ENCODE peak calls at places on chromosome 6, in four cellular contexts. H is lower lobe of right lung, O is fibroblast of mammary gland, Z is suprapubic skin. D is an unnamed sample.

GRCh38 chr6:75334266-75335040 is 49.9 kb upstream of the TMEM30A start:
- DNase-seq in Z (no peak), O (peak; percentile 95), H (no peak), D (no peak)

GRCh38 chr6:158293122-158293521 is 19.1 kb upstream of the TULP4 start:
- DNase-seq in O (no peak), Z (no peak), H (no peak), D (no peak)

GRCh38 chr6:127907960-127908640 is 7.2 kb upstream of the THEMIS start:
- DNase-seq in Z (no peak), O (no peak), H (no peak), D (no peak)

GRCh38 chr6:100099189-100100074 is 105.4 kb upstream of the MCHR2 start:
- DNase-seq in O (peak; percentile 43), H (no peak), Z (no peak), D (no peak)

GRCh38 chr6:45677381-45677992 is 299.8 kb upstream of the SUPT3H start:
- DNase-seq in H (no peak), Z (no peak), O (peak; percentile 54), D (no peak)

GRCh38 chr6:72425003-72425681 is 196.7 kb upstream of the KCNQ5 start:
- DNase-seq in H (no peak), Z (no peak), O (peak; percentile 89), D (no peak)

GRCh38 chr6:36296240-36296639 is 26.4 kb downstream of the PNPLA1 start:
- DNase-seq in Z (no peak), H (no peak), O (peak; percentile 45), D (no peak)

GRCh38 chr6:145809211-145809610 is 5.4 kb downstream of the FBXO30 start:
- DNase-seq in H (no peak), O (no peak), Z (no peak), D (no peak)

GRCh38 chr6:107539409-107539808 is 49.5 kb downstream of the SOBP start:
- DNase-seq in O (no peak), Z (no peak), H (no peak), D (no peak)

GRCh38 chr6:13496508-13497180 is 9.2 kb upstream of the GFOD1 start:
- DNase-seq in Z (no peak), H (no peak), O (no peak), D (no peak)

GRCh38 chr6:100023798-100024197 is 29.8 kb upstream of the MCHR2 start:
- DNase-seq in Z (no peak), H (no peak), O (no peak), D (no peak)

GRCh38 chr6:121055572-121056163 is 278.6 kb downstream of the TBC1D32 start:
- DNase-seq in O (peak; percentile 58), Z (no peak), H (no peak), D (no peak)

GRCh38 chr6:39166189-39166917 is 51.4 kb upstream of the SAYSD1 start:
- DNase-seq in O (peak; percentile 48), Z (peak; percentile 88), H (peak; percentile 84), D (no peak)

GRCh38 chr6:11139051-11139960 is 27.8 kb upstream of the ERVFRD-1 start:
- DNase-seq in O (peak; percentile 61), H (no peak), Z (no peak), D (no peak)

GRCh38 chr6:36384095-36384494 is 3.4 kb downstream of the ETV7 start:
- DNase-seq in O (no peak), H (no peak), Z (peak; percentile 11), D (no peak)

GRCh38 chr6:148885920-148886845 is 139.4 kb downstream of the UST start:
- DNase-seq in H (no peak), O (no peak), Z (no peak), D (no peak)

GRCh38 chr6:136647363-136647763 is 97.1 kb upstream of the MAP7 start:
- DNase-seq in H (no peak), Z (no peak), O (peak; percentile 93), D (no peak)

GRCh38 chr6:50030777-50031562 is 9.2 kb upstream of the DEFB110 start:
- DNase-seq in O (peak; percentile 1), Z (no peak), H (no peak), D (no peak)

GRCh38 chr6:155787168-155787567 is 331.5 kb upstream of the NOX3 start:
- DNase-seq in Z (no peak), H (no peak), O (no peak), D (no peak)

GRCh38 chr6:35080016-35080680 is 61.0 kb downstream of the TCP11 start:
- DNase-seq in O (no peak), H (no peak), Z (peak; percentile 41), D (peak; percentile 54)

GRCh38 chr6:13767121-13767794 is 47.1 kb downstream of the MCUR1 start:
- DNase-seq in H (no peak), Z (peak; percentile 75), O (peak; percentile 60), D (no peak)

GRCh38 chr6:134511984-134512383 is 194.1 kb upstream of the SGK1 start:
- DNase-seq in H (no peak), O (no peak), Z (no peak), D (no peak)

GRCh38 chr6:139722540-139722939 is 348.1 kb upstream of the CITED2 start:
- DNase-seq in O (no peak), Z (no peak), H (no peak), D (no peak)

GRCh38 chr6:148166339-148166949 is 176.2 kb upstream of the SASH1 start:
- DNase-seq in H (no peak), Z (no peak), O (peak; percentile 73), D (no peak)

GRCh38 chr6:150987371-150987828 is 121.9 kb downstream of the MTHFD1L start:
- DNase-seq in O (no peak), Z (no peak), H (no peak), D (no peak)

GRCh38 chr6:140043762-140044378 is 669.4 kb upstream of the CITED2 start:
- DNase-seq in H (no peak), O (peak; percentile 76), Z (no peak), D (no peak)

GRCh38 chr6:148203970-148204369 is 138.7 kb upstream of the SASH1 start:
- DNase-seq in H (no peak), O (peak; percentile 72), Z (no peak), D (no peak)

DNA sequence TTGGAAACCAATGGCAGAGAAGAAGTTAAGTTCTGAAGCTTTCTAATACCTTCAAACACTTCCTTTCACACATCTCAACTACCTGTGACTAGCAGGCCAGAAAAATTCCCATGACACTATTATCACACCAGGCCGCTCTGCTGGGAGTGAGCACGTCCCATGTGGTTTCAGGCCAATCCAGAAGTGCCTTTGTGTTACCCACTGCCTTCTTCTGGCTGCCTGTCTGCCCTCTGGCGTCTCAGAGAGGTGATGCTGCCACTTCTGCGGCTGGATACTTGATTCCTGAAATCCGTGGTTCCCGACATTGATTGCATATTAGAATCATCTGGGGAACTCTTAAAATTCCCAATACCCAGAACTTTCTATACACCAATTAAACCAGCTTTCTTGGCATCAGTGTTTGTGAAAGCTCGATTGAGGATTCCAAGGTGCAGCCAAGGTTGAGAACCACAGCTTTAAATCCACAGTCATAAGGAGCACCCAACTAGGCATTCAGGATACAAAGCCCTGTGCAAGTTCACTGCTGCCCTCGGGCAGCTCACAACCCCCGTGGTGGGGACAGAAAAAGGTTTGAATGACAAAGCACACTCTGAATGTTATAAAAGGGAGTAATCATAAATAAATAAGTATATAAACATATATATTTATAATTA is 65.6 kb downstream of the STMND1 start:
- DNase-seq in H (peak; percentile 47), O (peak; percentile 19), Z (no peak), D (no peak)
- TF ChIP-seq CTCF in H (peak; percentile 38), O (peak; percentile 35), Z (peak; percentile 43), D (peak; percentile 78)

DNA sequence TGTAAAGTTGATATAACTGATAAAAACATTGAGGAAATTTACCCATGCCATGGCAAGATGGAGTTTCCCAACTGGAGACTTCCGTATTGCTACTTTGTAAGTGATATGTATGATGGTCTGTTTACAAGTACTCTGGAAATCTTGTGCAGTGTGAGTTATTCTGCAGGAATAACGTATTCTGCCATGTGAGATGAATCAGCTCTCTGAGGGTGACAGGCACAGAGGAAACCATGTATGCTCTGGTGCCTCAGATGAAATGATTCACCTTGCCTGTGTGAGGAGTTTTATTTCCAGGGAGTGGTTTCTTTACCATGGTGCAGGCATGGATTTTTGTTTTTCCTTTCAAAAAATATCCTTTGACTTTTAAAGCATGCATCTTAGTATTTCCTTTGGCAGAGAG is 35.9 kb upstream of the MTRF1L start:
- DNase-seq in O (peak; percentile 90), Z (no peak), H (no peak), D (no peak)
- TF ChIP-seq CTCF in O (no peak), Z (no peak), H (no peak), D (no peak)

GRCh38 chr6:122289721-122290501 is 109.5 kb upstream of the HSF2 start:
- DNase-seq in H (no peak), Z (no peak), O (peak; percentile 36), D (no peak)
- TF ChIP-seq CTCF in H (no peak), Z (no peak), O (peak; percentile 28), D (peak; percentile 80)

DNA sequence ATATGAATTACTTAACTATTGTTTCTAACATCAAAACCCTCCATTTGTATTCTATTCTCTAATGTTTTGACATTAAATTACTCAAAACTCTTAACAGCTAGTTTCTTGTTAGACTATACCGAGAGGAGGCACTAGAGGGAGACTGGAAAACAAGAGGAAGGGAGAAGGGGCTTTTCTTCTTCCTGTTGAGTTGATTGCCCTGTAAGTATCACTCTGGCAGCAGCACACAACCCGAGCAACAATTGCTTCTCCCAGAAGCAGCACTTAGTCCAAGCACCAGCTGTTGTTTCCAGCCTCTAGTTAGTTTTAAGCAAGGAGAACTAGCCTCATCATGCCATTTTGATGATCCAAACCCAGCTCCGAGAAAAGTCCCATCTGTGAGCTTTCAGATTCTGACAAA is 603.8 kb downstream of the PRKN start:
- DNase-seq in H (no peak), Z (no peak), O (peak; percentile 30), D (no peak)
- TF ChIP-seq CTCF in H (no peak), Z (no peak), O (peak; percentile 46), D (peak; percentile 69)

DNA sequence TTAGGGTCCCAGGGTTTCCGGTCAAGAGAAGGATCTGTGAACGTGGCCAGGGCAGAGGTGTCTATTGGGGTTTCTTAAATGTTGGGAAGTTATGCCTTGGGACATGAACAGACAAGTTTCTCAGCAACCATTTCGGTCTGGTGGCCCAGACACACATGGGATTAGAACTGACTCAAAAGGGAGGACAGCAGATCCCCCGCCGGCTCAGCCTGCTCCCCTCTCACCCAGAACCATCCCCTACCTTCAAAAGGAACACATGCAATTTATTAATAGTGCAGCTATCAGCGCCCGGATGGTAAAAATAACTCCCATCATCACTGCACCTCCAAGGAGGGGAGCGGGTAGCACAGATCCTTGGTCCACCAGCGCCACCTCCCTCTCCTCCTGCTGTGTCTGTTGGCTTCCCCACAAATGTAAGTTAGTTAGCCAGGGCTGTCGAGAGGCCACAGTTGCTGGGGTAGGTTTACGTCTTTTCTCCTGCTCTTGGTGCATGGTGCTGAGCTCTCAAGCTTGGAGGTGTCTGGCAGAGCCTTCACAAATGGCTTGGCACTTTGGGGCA is 77.1 kb downstream of the TRAM2 start:
- DNase-seq in H (no peak), O (no peak), Z (no peak), D (no peak)
- TF ChIP-seq CTCF in H (no peak), O (no peak), Z (no peak), D (no peak)

GRCh38 chr6:169177516-169178196 is 76.0 kb downstream of the THBS2 start:
- DNase-seq in O (no peak), H (no peak), Z (no peak), D (no peak)
- TF ChIP-seq CTCF in O (peak; percentile 4), H (no peak), Z (no peak), D (peak; percentile 72)

DNA sequence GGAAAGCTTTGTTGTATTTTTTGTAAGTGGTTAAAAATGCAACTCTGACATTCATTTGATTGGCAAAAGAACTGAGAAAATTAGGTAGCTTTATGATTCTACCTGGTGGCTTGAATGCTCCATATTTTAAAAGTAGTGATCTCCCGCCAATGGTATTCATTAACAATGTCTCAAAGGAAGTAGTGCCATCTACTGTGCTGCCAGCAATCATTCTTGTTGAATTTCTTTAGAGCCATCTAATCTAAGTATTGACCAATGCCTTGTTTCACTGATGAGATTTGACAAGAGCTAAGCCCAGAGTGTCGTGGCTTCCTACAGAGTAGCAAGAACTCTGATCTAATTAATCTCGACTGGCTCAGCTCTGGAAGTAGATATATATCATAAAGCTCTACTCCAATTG is 696.7 kb downstream of the C6orf118 start:
- DNase-seq in H (no peak), O (no peak), Z (no peak), D (no peak)
- TF ChIP-seq CTCF in H (no peak), O (no peak), Z (no peak), D (no peak)

D was measured in chondrocyte.